ENCODE peak calls at places on chromosomes 13 and 19, in eight cellular contexts. One of them, this sample, is unnamed.

GRCh38 chr19:39499082-39499642 is 415 bp downstream of the DLL3 start:
- DNase-seq in pancreas: no peak
- DNase-seq in CD4-positive, CD25-positive, alpha-beta regulatory T cell: no peak
- DNase-seq in heart left ventricle: no peak
- DNase-seq in SJSA1: no peak
- DNase-seq in neural progenitor cell: peak; percentile 62
- DNase-seq in cardiac muscle cell: peak; percentile 58
- DNase-seq in aorta: no peak
- DNase-seq in this sample: no peak

GRCh38 chr19:40630571-40631160 is 29.5 kb downstream of the LTBP4 start:
- DNase-seq in neural progenitor cell: no peak
- DNase-seq in cardiac muscle cell: no peak
- DNase-seq in aorta: no peak
- DNase-seq in heart left ventricle: no peak
- DNase-seq in pancreas: no peak
- DNase-seq in SJSA1: no peak
- DNase-seq in CD4-positive, CD25-positive, alpha-beta regulatory T cell: no peak
- DNase-seq in this sample: no peak

GRCh38 chr19:21128901-21129698 is 12.7 kb upstream of the ZNF431 start:
- DNase-seq in SJSA1: no peak
- DNase-seq in CD4-positive, CD25-positive, alpha-beta regulatory T cell: no peak
- DNase-seq in aorta: no peak
- DNase-seq in neural progenitor cell: no peak
- DNase-seq in cardiac muscle cell: peak; percentile 0
- DNase-seq in heart left ventricle: no peak
- DNase-seq in pancreas: no peak
- DNase-seq in this sample: no peak

GRCh38 chr19:11420429-11420893 is 1.3 kb upstream of the RGL3 start:
- DNase-seq in heart left ventricle: peak; percentile 73
- DNase-seq in SJSA1: no peak
- DNase-seq in neural progenitor cell: peak; percentile 44
- DNase-seq in pancreas: no peak
- DNase-seq in cardiac muscle cell: peak; percentile 30
- DNase-seq in aorta: peak; percentile 76
- DNase-seq in CD4-positive, CD25-positive, alpha-beta regulatory T cell: no peak
- DNase-seq in this sample: peak; percentile 83

GRCh38 chr13:44052843-44053607 is 173.3 kb downstream of the LACC1 start:
- DNase-seq in neural progenitor cell: peak; percentile 54
- DNase-seq in CD4-positive, CD25-positive, alpha-beta regulatory T cell: no peak
- DNase-seq in aorta: peak; percentile 52
- DNase-seq in pancreas: no peak
- DNase-seq in cardiac muscle cell: peak; percentile 39
- DNase-seq in SJSA1: no peak
- DNase-seq in heart left ventricle: no peak
- DNase-seq in this sample: no peak

GRCh38 chr13:106102776-106103175 is 432.7 kb downstream of the EFNB2 start:
- DNase-seq in aorta: no peak
- DNase-seq in cardiac muscle cell: no peak
- DNase-seq in heart left ventricle: no peak
- DNase-seq in neural progenitor cell: no peak
- DNase-seq in SJSA1: no peak
- DNase-seq in CD4-positive, CD25-positive, alpha-beta regulatory T cell: no peak
- DNase-seq in pancreas: no peak
- DNase-seq in this sample: no peak

GRCh38 chr19:29587518-29587986 is 18.5 kb upstream of the POP4 start:
- DNase-seq in pancreas: no peak
- DNase-seq in CD4-positive, CD25-positive, alpha-beta regulatory T cell: peak; percentile 58
- DNase-seq in neural progenitor cell: no peak
- DNase-seq in heart left ventricle: no peak
- DNase-seq in SJSA1: no peak
- DNase-seq in cardiac muscle cell: no peak
- DNase-seq in aorta: no peak
- DNase-seq in this sample: no peak

GRCh38 chr19:33580645-33581037 is 41.1 kb upstream of the CHST8 start:
- DNase-seq in cardiac muscle cell: no peak
- DNase-seq in pancreas: no peak
- DNase-seq in heart left ventricle: no peak
- DNase-seq in CD4-positive, CD25-positive, alpha-beta regulatory T cell: no peak
- DNase-seq in aorta: no peak
- DNase-seq in neural progenitor cell: no peak
- DNase-seq in SJSA1: no peak
- DNase-seq in this sample: no peak

GRCh38 chr13:40148103-40148502 is 492.6 kb downstream of the COG6 start:
- DNase-seq in neural progenitor cell: no peak
- DNase-seq in cardiac muscle cell: no peak
- DNase-seq in CD4-positive, CD25-positive, alpha-beta regulatory T cell: no peak
- DNase-seq in aorta: no peak
- DNase-seq in heart left ventricle: no peak
- DNase-seq in pancreas: no peak
- DNase-seq in SJSA1: no peak
- DNase-seq in this sample: no peak

GRCh38 chr13:98275711-98276171 is 98.7 kb upstream of the RNF113B start:
- DNase-seq in aorta: no peak
- DNase-seq in SJSA1: no peak
- DNase-seq in pancreas: no peak
- DNase-seq in heart left ventricle: no peak
- DNase-seq in neural progenitor cell: no peak
- DNase-seq in cardiac muscle cell: peak; percentile 62
- DNase-seq in CD4-positive, CD25-positive, alpha-beta regulatory T cell: no peak
- DNase-seq in this sample: no peak

GRCh38 chr13:52787212-52787611 is 47.6 kb upstream of the CNMD start:
- DNase-seq in aorta: no peak
- DNase-seq in heart left ventricle: no peak
- DNase-seq in pancreas: no peak
- DNase-seq in CD4-positive, CD25-positive, alpha-beta regulatory T cell: no peak
- DNase-seq in neural progenitor cell: no peak
- DNase-seq in SJSA1: no peak
- DNase-seq in cardiac muscle cell: no peak
- DNase-seq in this sample: no peak

GRCh38 chr19:28465317-28466086 is 747.4 kb downstream of the UQCRFS1 start:
- DNase-seq in heart left ventricle: no peak
- DNase-seq in CD4-positive, CD25-positive, alpha-beta regulatory T cell: no peak
- DNase-seq in cardiac muscle cell: no peak
- DNase-seq in pancreas: no peak
- DNase-seq in neural progenitor cell: no peak
- DNase-seq in aorta: no peak
- DNase-seq in SJSA1: peak; percentile 11
- DNase-seq in this sample: no peak

GRCh38 chr13:21734961-21735360 is 64.1 kb downstream of the FGF9 start:
- DNase-seq in cardiac muscle cell: no peak
- DNase-seq in neural progenitor cell: no peak
- DNase-seq in SJSA1: no peak
- DNase-seq in pancreas: no peak
- DNase-seq in aorta: no peak
- DNase-seq in CD4-positive, CD25-positive, alpha-beta regulatory T cell: no peak
- DNase-seq in heart left ventricle: no peak
- DNase-seq in this sample: no peak

GRCh38 chr13:75771818-75772217 is 135.7 kb downstream of the LMO7 start:
- DNase-seq in CD4-positive, CD25-positive, alpha-beta regulatory T cell: no peak
- DNase-seq in SJSA1: peak; percentile 37
- DNase-seq in heart left ventricle: no peak
- DNase-seq in cardiac muscle cell: no peak
- DNase-seq in aorta: no peak
- DNase-seq in pancreas: no peak
- DNase-seq in neural progenitor cell: no peak
- DNase-seq in this sample: no peak
- H3K4me1 ChIP-seq in CD4-positive, CD25-positive, alpha-beta regulatory T cell: no peaks in the 10 kb centered on the region
- H3K4me1 ChIP-seq in SJSA1: peaks cover 28% of the 10 kb centered on the region
- H3K4me1 ChIP-seq in heart left ventricle: no peaks in the 10 kb centered on the region
- H3K4me1 ChIP-seq in cardiac muscle cell: peaks cover 10% of the 10 kb centered on the region
- H3K4me1 ChIP-seq in aorta: peaks cover 1% of the 10 kb centered on the region
- H3K4me1 ChIP-seq in pancreas: no peaks in the 10 kb centered on the region
- H3K4me1 ChIP-seq in neural progenitor cell: no peaks in the 10 kb centered on the region
- H3K4me1 ChIP-seq in this sample: peaks cover 22% of the 10 kb centered on the region

DNA sequence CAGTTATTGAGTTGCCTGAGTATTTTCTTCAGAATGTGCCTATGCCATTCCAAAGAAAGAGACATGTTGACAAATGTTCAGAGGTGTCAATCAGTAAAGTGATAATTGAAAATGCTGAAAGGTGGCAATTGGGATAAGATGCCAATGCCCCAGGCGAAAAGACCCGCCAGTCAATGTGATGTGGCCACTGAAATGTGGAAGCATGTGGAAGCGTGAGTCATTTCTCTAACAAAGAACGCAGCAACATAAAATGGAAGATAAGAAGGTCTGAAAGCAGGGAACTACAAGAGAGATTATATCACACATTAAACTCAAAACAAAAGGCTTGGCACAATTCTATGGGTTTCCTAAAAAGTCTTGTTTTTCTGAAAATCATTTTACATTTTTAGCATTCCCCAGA is 882.3 kb upstream of the SLC10A2 start:
- DNase-seq in pancreas: no peak
- DNase-seq in aorta: no peak
- DNase-seq in SJSA1: peak; percentile 63
- DNase-seq in CD4-positive, CD25-positive, alpha-beta regulatory T cell: no peak
- DNase-seq in neural progenitor cell: no peak
- DNase-seq in cardiac muscle cell: no peak
- DNase-seq in heart left ventricle: no peak
- DNase-seq in this sample: no peak
- H3K4me1 ChIP-seq in pancreas: no peaks in the 10 kb centered on the region
- H3K4me1 ChIP-seq in aorta: no peaks in the 10 kb centered on the region
- H3K4me1 ChIP-seq in SJSA1: peaks cover 20% of the 10 kb centered on the region
- H3K4me1 ChIP-seq in CD4-positive, CD25-positive, alpha-beta regulatory T cell: no peaks in the 10 kb centered on the region
- H3K4me1 ChIP-seq in neural progenitor cell: no peaks in the 10 kb centered on the region
- H3K4me1 ChIP-seq in cardiac muscle cell: no peaks in the 10 kb centered on the region
- H3K4me1 ChIP-seq in heart left ventricle: no peaks in the 10 kb centered on the region
- H3K4me1 ChIP-seq in this sample: no peaks in the 10 kb centered on the region

GRCh38 chr19:35216026-35216832 is 12.3 kb downstream of the FAM187B start:
- DNase-seq in heart left ventricle: no peak
- DNase-seq in SJSA1: no peak
- DNase-seq in neural progenitor cell: no peak
- DNase-seq in cardiac muscle cell: no peak
- DNase-seq in CD4-positive, CD25-positive, alpha-beta regulatory T cell: no peak
- DNase-seq in pancreas: no peak
- DNase-seq in aorta: no peak
- DNase-seq in this sample: no peak
- H3K4me1 ChIP-seq in heart left ventricle: no peaks in the 10 kb centered on the region
- H3K4me1 ChIP-seq in SJSA1: no peaks in the 10 kb centered on the region
- H3K4me1 ChIP-seq in neural progenitor cell: no peaks in the 10 kb centered on the region
- H3K4me1 ChIP-seq in cardiac muscle cell: no peaks in the 10 kb centered on the region
- H3K4me1 ChIP-seq in CD4-positive, CD25-positive, alpha-beta regulatory T cell: peaks cover 46% of the 10 kb centered on the region
- H3K4me1 ChIP-seq in pancreas: no peaks in the 10 kb centered on the region
- H3K4me1 ChIP-seq in aorta: no peaks in the 10 kb centered on the region
- H3K4me1 ChIP-seq in this sample: peaks cover 8% of the 10 kb centered on the region

GRCh38 chr13:27440408-27440807 is 10.0 kb downstream of the MTIF3 start:
- DNase-seq in SJSA1: no peak
- DNase-seq in aorta: no peak
- DNase-seq in heart left ventricle: no peak
- DNase-seq in CD4-positive, CD25-positive, alpha-beta regulatory T cell: no peak
- DNase-seq in pancreas: no peak
- DNase-seq in cardiac muscle cell: no peak
- DNase-seq in neural progenitor cell: no peak
- DNase-seq in this sample: no peak
- H3K4me1 ChIP-seq in SJSA1: no peaks in the 10 kb centered on the region
- H3K4me1 ChIP-seq in aorta: no peaks in the 10 kb centered on the region
- H3K4me1 ChIP-seq in heart left ventricle: no peaks in the 10 kb centered on the region
- H3K4me1 ChIP-seq in CD4-positive, CD25-positive, alpha-beta regulatory T cell: peaks cover 21% of the 10 kb centered on the region
- H3K4me1 ChIP-seq in pancreas: no peaks in the 10 kb centered on the region
- H3K4me1 ChIP-seq in cardiac muscle cell: no peaks in the 10 kb centered on the region
- H3K4me1 ChIP-seq in neural progenitor cell: no peaks in the 10 kb centered on the region
- H3K4me1 ChIP-seq in this sample: peaks cover 7% of the 10 kb centered on the region

GRCh38 chr13:99509477-99509876 is 8.2 kb downstream of the TM9SF2 start:
- DNase-seq in aorta: no peak
- DNase-seq in pancreas: no peak
- DNase-seq in cardiac muscle cell: no peak
- DNase-seq in SJSA1: no peak
- DNase-seq in CD4-positive, CD25-positive, alpha-beta regulatory T cell: no peak
- DNase-seq in heart left ventricle: no peak
- DNase-seq in neural progenitor cell: no peak
- DNase-seq in this sample: no peak

GRCh38 chr13:99505814-99506269 is 4.6 kb downstream of the TM9SF2 start:
- DNase-seq in cardiac muscle cell: no peak
- DNase-seq in SJSA1: peak; percentile 81
- DNase-seq in CD4-positive, CD25-positive, alpha-beta regulatory T cell: peak; percentile 51
- DNase-seq in aorta: no peak
- DNase-seq in neural progenitor cell: no peak
- DNase-seq in heart left ventricle: no peak
- DNase-seq in pancreas: no peak
- DNase-seq in this sample: no peak

GRCh38 chr13:99507054-99507453 is 5.8 kb downstream of the TM9SF2 start:
- DNase-seq in pancreas: no peak
- DNase-seq in SJSA1: no peak
- DNase-seq in aorta: no peak
- DNase-seq in CD4-positive, CD25-positive, alpha-beta regulatory T cell: no peak
- DNase-seq in heart left ventricle: no peak
- DNase-seq in neural progenitor cell: no peak
- DNase-seq in cardiac muscle cell: no peak
- DNase-seq in this sample: no peak

GRCh38 chr13:99501952-99502310 is 659 bp downstream of the TM9SF2 start:
- DNase-seq in heart left ventricle: peak; percentile 22
- DNase-seq in cardiac muscle cell: peak; percentile 39
- DNase-seq in aorta: peak; percentile 59
- DNase-seq in CD4-positive, CD25-positive, alpha-beta regulatory T cell: peak; percentile 23
- DNase-seq in neural progenitor cell: no peak
- DNase-seq in SJSA1: peak; percentile 69
- DNase-seq in pancreas: peak; percentile 24
- DNase-seq in this sample: no peak

DNA sequence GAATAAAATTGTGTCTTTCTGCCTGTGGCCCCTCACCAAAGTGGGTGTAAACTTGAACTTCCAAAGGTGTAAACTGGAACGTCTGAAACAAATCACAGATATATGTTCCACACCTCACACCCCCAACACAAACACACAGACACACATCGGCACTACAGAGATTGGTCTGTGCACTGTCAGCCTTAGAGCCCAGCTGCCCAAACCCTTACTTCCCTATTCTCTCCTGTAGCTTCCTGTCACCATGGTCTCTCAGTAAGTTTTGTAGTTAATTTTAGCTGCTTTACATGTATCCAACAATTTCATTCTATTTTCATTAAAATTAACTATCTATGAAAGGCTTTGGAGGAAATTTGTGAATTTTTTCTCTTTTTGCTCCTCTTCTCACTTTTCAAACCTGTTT is 5.4 kb downstream of the TM9SF2 start:
- DNase-seq in heart left ventricle: no peak
- DNase-seq in cardiac muscle cell: no peak
- DNase-seq in neural progenitor cell: no peak
- DNase-seq in SJSA1: no peak
- DNase-seq in CD4-positive, CD25-positive, alpha-beta regulatory T cell: no peak
- DNase-seq in aorta: no peak
- DNase-seq in pancreas: no peak
- DNase-seq in this sample: no peak
- H3K4me1 ChIP-seq in heart left ventricle: peaks cover 6% of the 10 kb centered on the region
- H3K4me1 ChIP-seq in cardiac muscle cell: peaks cover 10% of the 10 kb centered on the region
- H3K4me1 ChIP-seq in neural progenitor cell: peaks cover 8% of the 10 kb centered on the region
- H3K4me1 ChIP-seq in SJSA1: peaks cover 27% of the 10 kb centered on the region
- H3K4me1 ChIP-seq in CD4-positive, CD25-positive, alpha-beta regulatory T cell: peaks cover 47% of the 10 kb centered on the region
- H3K4me1 ChIP-seq in aorta: no peaks in the 10 kb centered on the region
- H3K4me1 ChIP-seq in pancreas: peaks cover 20% of the 10 kb centered on the region
- H3K4me1 ChIP-seq in this sample: no peaks in the 10 kb centered on the region